ENCODE peak calls at places on chromosomes 4 and X, in five cellular contexts. D is cardiac muscle cell; I is upper lobe of right lung; T is naive thymus-derived CD4-positive, alpha-beta T cell; M is A673. S is an unnamed sample. For H3K4me1, the result is how much of the 10 kb centered on the place peaks cover.

GRCh38 chr4:8592366-8593267 is at the start of gene CPZ:
- DNase-seq in D (peak), I (no peak), T (no peak), M (no peak), S (peak)

GRCh38 chr4:103002551-103002950 is 17.0 kb downstream of the SLC9B1 start:
- DNase-seq in D (peak), I (no peak), T (no peak), M (no peak), S (no peak)

GRCh38 chr4:47109379-47109778 is 78.0 kb downstream of the GABRB1 start:
- DNase-seq in D (no peak), I (no peak), T (no peak), M (no peak), S (no peak)

GRCh38 chr4:140705625-140706275 is 50.4 kb downstream of the TBC1D9 start:
- DNase-seq in D (no peak), I (no peak), T (no peak), M (no peak), S (no peak)

GRCh38 chrX:7690842-7691241 is 152.1 kb upstream of the VCX start:
- DNase-seq in D (no peak), I (no peak), T (no peak), M (no peak), S (no peak)

GRCh38 chr4:117661673-117662072 is 372.6 kb upstream of the NDST3 start:
- DNase-seq in D (no peak), I (no peak), T (no peak), M (no peak), S (no peak)

GRCh38 chr4:53576676-53577372 is 14.5 kb downstream of the LNX1 start:
- DNase-seq in D (peak), I (no peak), T (no peak), M (no peak), S (no peak)

GRCh38 chrX:24528605-24529004 is 63.5 kb downstream of the PDK3 start:
- DNase-seq in D (no peak), I (no peak), T (no peak), M (no peak), S (no peak)

GRCh38 chrX:130055103-130055502 is 55.2 kb downstream of the ELF4 start:
- DNase-seq in D (peak), I (no peak), T (no peak), M (no peak), S (no peak)

GRCh38 chr4:139458999-139459398 is 5.1 kb downstream of the RAB33B start:
- DNase-seq in D (no peak), I (no peak), T (no peak), M (no peak), S (no peak)

GRCh38 chr4:56863441-56864129 is 42.1 kb upstream of the SPINK2 start:
- DNase-seq in D (no peak), I (peak), T (no peak), M (no peak), S (no peak)

GRCh38 chrX:63746278-63746677 is 38.7 kb downstream of the ARHGEF9 start:
- DNase-seq in D (no peak), I (no peak), T (no peak), M (no peak), S (no peak)

GRCh38 chrX:63746715-63747114 is 38.3 kb downstream of the ARHGEF9 start:
- DNase-seq in D (no peak), I (no peak), T (no peak), M (no peak), S (no peak)

GRCh38 chrX:63743596-63743995 is 41.4 kb downstream of the ARHGEF9 start:
- DNase-seq in D (no peak), I (no peak), T (no peak), M (no peak), S (no peak)

GRCh38 chrX:63747331-63747730 is 37.7 kb downstream of the ARHGEF9 start:
- DNase-seq in D (peak), I (no peak), T (no peak), M (no peak), S (no peak)

GRCh38 chrX:63744850-63745249 is 40.2 kb downstream of the ARHGEF9 start:
- DNase-seq in D (no peak), I (no peak), T (no peak), M (no peak), S (no peak)
- H3K27ac ChIP-seq in D (no peak), I (no peak), T (no peak), M (no peak), S (no peak)

DNA sequence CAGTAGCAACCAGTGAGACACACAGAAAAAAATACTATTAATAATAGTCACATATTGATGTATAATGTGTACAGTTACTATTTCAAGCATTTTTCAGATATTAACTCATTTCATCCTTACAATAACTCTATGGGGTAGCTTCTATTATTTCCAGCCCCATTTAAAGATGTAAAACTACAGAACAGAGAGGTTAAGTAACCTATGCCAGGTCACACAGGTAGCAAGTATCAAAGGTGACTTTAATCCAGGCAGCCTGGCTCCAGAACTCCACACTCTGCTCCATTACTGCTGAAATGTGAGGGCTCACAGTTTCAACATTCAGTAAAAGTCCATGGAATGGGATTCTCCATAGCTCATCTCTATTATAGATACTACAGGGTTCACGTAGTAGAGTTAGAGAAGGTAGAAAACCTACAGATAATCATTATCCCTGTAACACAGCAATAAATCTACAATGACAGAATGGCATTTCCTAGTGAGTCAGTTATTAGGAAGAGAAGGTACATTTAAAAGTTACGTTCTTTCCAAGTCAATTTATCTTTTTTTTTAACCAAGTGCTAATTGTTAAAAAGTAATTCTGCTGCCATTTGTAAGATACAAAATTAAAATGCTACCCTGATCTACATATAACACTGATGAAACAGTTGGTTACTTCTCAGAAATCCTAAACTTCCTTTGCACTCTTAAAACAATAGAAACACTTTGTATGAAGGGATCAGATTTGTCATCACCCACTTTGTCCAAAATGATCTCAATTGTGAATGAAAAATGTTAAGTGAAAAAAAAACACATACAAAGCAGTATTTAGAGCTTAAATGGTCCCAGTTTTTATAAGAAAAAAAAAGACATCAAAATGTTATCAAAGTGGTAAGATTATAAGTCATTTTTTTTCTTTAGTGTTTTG is 18.7 kb downstream of the RELL1 start:
- DNase-seq in D (no peak), I (no peak), T (no peak), M (no peak), S (no peak)
- H3K4me1 ChIP-seq in D (under half), I (half or more), T (under half), M (under half), S (under half)

GRCh38 chr4:89836897-89837384 is at the start of gene SNCA:
- DNase-seq in D (peak), I (peak), T (peak), M (peak), S (peak)

GRCh38 chr4:89834486-89835209 is 2.3 kb downstream of the SNCA start:
- DNase-seq in D (no peak), I (no peak), T (no peak), M (no peak), S (no peak)

GRCh38 chr4:89836031-89836777 is 757 bp downstream of the SNCA start:
- DNase-seq in D (peak), I (peak), T (no peak), M (no peak), S (no peak)

GRCh38 chr4:89837385-89837995 is 529 bp upstream of the SNCA start:
- DNase-seq in D (peak), I (no peak), T (no peak), M (peak), S (no peak)

GRCh38 chr4:89835413-89835812 is 1.5 kb downstream of the SNCA start:
- DNase-seq in D (no peak), I (no peak), T (no peak), M (no peak), S (no peak)
- H3K4me3 ChIP-seq in D (no peak), I (peak), T (no peak), M (no peak), S (no peak)

GRCh38 chrX:70169281-70169680 is 8.0 kb upstream of the DGAT2L6 start:
- DNase-seq in D (no peak), I (no peak), T (no peak), M (no peak), S (no peak)

GRCh38 chrX:70172226-70172625 is 5.1 kb upstream of the DGAT2L6 start:
- DNase-seq in D (no peak), I (no peak), T (no peak), M (peak), S (no peak)

GRCh38 chrX:70171636-70172035 is 5.6 kb upstream of the DGAT2L6 start:
- DNase-seq in D (no peak), I (no peak), T (no peak), M (no peak), S (no peak)

GRCh38 chrX:70168238-70169188 is 8.8 kb upstream of the DGAT2L6 start:
- DNase-seq in D (peak), I (no peak), T (no peak), M (peak), S (no peak)

GRCh38 chrX:70166601-70167590 is 10.4 kb upstream of the DGAT2L6 start:
- DNase-seq in D (peak), I (no peak), T (no peak), M (peak), S (no peak)
- H3K27ac ChIP-seq in D (peak), I (no peak), T (no peak), M (no peak), S (no peak)

DNA sequence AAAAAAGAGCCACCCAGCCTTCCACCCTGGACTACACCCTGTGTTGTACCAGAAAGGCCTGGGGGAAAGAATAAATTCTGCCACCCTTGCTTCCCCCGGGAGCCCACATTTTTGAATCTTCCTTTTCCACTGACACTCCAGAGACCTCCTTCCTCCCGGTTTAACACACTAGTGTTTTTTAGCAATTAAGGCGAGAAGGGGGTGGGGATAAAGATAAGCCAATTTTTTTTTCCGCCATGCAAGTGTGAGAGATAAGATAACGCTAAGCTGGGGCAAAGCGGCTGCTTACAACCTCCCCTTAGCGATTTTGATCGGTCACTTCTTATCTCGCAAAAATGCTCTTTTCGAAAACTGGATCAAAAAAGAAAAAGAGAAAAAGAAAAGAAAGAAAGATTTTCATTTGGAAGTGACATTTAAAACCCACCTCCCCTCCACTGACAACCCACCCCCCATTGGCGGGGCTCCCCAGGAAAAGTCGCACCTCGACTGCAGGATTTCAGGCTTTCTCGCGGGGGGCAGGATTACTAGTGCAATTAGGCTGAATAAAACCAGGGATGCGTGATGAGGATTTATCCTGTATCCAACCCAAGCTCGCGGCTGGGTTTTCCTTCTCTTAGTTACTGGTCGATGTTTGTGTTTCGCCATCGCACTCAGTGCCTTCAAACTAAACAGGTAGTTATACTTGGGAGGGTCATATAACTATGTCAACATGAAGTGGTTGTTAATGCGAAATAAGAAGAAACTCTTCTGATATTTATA is 6.0 kb upstream of the BCOR start:
- DNase-seq in D (no peak), I (no peak), T (no peak), M (no peak), S (no peak)
- H3K4me1 ChIP-seq in D (half or more), I (under half), T (under half), M (half or more), S (under half)

GRCh38 chr4:31193516-31193915 is 473.3 kb downstream of the PCDH7 start:
- DNase-seq in D (no peak), I (no peak), T (no peak), M (peak), S (no peak)

GRCh38 chr4:31199644-31200043 is 479.5 kb downstream of the PCDH7 start:
- DNase-seq in D (no peak), I (no peak), T (no peak), M (no peak), S (no peak)

GRCh38 chr4:31192372-31192771 is 472.2 kb downstream of the PCDH7 start:
- DNase-seq in D (no peak), I (no peak), T (no peak), M (no peak), S (no peak)

GRCh38 chr4:31189938-31190337 is 469.8 kb downstream of the PCDH7 start:
- DNase-seq in D (no peak), I (no peak), T (no peak), M (no peak), S (no peak)

GRCh38 chr4:31194823-31195222 is 474.7 kb downstream of the PCDH7 start:
- DNase-seq in D (no peak), I (no peak), T (no peak), M (no peak), S (no peak)
- H3K4me3 ChIP-seq in D (no peak), I (no peak), T (no peak), M (no peak), S (no peak)

GRCh38 chrX:16653424-16653823 is 3.5 kb downstream of the S100G start:
- DNase-seq in D (no peak), I (no peak), T (no peak), M (no peak), S (no peak)
- H3K27ac ChIP-seq in D (no peak), I (no peak), T (no peak), M (no peak), S (no peak)